ENCODE peak calls at places on chromosomes 3 and 15, in nine cellular contexts. T is prostate gland, D is HCT116, U is spleen, F is GM23338, K is HL-60, I is stomach, M is K562, N is esophagus muscularis mucosa. L is an unnamed sample. For H3K27me3, the result is how much of the 10 kb centered on the place peaks cover.

GRCh38 chr3:34183581-34184313 is 385.3 kb downstream of the PDCD6IP start:
- DNase-seq in D (no peak), U (no peak), I (no peak), M (no peak), T (no peak), K (no peak), F (no peak), N (no peak), L (no peak)

GRCh38 chr3:176927280-176927679 is 270.0 kb downstream of the TBL1XR1 start:
- DNase-seq in T (no peak), I (no peak), K (no peak), M (no peak), D (no peak), U (no peak), F (no peak), N (no peak), L (no peak)

GRCh38 chr3:134885877-134886621 is 91.0 kb downstream of the EPHB1 start:
- DNase-seq in N (no peak), U (peak), M (no peak), K (no peak), T (no peak), F (peak), I (no peak), D (no peak), L (no peak)

GRCh38 chr3:42161050-42161935 is 70.1 kb downstream of the TRAK1 start:
- DNase-seq in I (no peak), M (no peak), U (no peak), K (no peak), N (no peak), F (peak), D (no peak), T (no peak), L (no peak)

GRCh38 chr15:86772369-86773059 is 692.8 kb downstream of the AGBL1 start:
- DNase-seq in M (no peak), T (no peak), U (no peak), K (no peak), F (no peak), N (no peak), I (no peak), D (no peak), L (no peak)

GRCh38 chr3:153756816-153757215 is 364.4 kb upstream of the ARHGEF26 start:
- DNase-seq in T (no peak), I (no peak), K (no peak), M (no peak), F (no peak), D (no peak), U (no peak), N (no peak), L (no peak)

GRCh38 chr15:63938486-63939061 is 104.8 kb upstream of the HERC1 start:
- DNase-seq in T (no peak), M (no peak), F (no peak), U (no peak), D (no peak), N (no peak), K (no peak), I (no peak), L (no peak)

GRCh38 chr3:16587703-16588070 is 17.5 kb downstream of the DAZL start:
- DNase-seq in F (no peak), U (no peak), N (no peak), T (no peak), K (no peak), D (no peak), M (no peak), I (no peak), L (no peak)

GRCh38 chr15:45628136-45628535 is 6.7 kb upstream of the SQOR start:
- DNase-seq in U (no peak), D (no peak), K (no peak), T (no peak), I (no peak), N (no peak), M (no peak), F (no peak), L (no peak)
- TF ChIP-seq POLR2AphosphoS5 in U (no peak), D (no peak), K (no peak), T (no peak), I (no peak), N (no peak), M (no peak), F (no peak), L (no peak)

GRCh38 chr3:113532698-113533533 is 561 bp downstream of the SIDT1 start:
- DNase-seq in M (no peak), I (peak), U (peak), D (no peak), T (peak), F (peak), K (no peak), N (no peak), L (no peak)
- TF ChIP-seq CTCF in M (no peak), I (no peak), U (no peak), D (no peak), T (no peak), F (no peak), K (no peak), N (no peak), L (no peak)

DNA sequence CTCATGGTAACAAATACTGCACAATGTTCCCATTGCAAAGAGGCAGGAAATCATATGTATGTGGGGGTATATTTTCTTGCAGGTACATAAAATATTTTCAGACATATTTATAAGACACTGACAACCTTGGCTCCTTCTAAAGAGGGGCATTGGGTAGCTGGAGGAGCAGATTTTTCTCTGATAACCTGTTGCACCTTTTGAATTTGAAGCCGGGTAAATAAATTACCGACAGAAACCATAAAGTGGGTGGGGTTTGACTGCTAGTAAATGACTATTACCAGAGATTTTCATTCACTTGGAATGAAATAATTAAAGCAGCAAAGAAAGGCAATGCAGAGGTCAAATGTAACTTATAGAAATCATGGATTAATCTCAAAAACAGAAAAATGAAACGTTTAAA is 19.2 kb downstream of the LHFPL4 start:
- DNase-seq in F (no peak), D (no peak), T (no peak), U (no peak), I (no peak), M (no peak), N (no peak), K (no peak), L (no peak)
- H3K27me3 ChIP-seq in F (under half), D (under half), T (under half), U (under half), I (under half), M (under half), N (under half), K (under half), L (under half)

GRCh38 chr15:83654379-83655236 is 685 bp downstream of the ADAMTSL3 start:
- DNase-seq in I (peak), D (no peak), U (no peak), N (peak), F (peak), T (peak), M (no peak), K (no peak), L (no peak)
- TF ChIP-seq POLR2AphosphoS5 in I (no peak), D (no peak), U (no peak), N (no peak), F (no peak), T (no peak), M (no peak), K (no peak), L (no peak)

GRCh38 chr3:148379763-148380162 is 317.9 kb upstream of the AGTR1 start:
- DNase-seq in D (peak), T (peak), K (no peak), M (no peak), U (no peak), I (no peak), F (peak), N (no peak), L (no peak)
- TF ChIP-seq CTCF in D (peak), T (no peak), K (no peak), M (no peak), U (no peak), I (peak), F (peak), N (peak), L (no peak)

GRCh38 chr15:90716976-90717821 is at the start of gene BLM:
- DNase-seq in M (peak), N (peak), D (peak), K (peak), I (peak), T (peak), F (peak), U (peak), L (peak)
- H3K27me3 ChIP-seq in M (under half), N (under half), D (under half), K (under half), I (under half), T (under half), F (under half), U (under half), L (under half)

GRCh38 chr3:49492969-49493368 is 22.9 kb downstream of the DAG1 start:
- DNase-seq in F (no peak), T (no peak), M (no peak), U (no peak), I (no peak), K (no peak), D (no peak), N (no peak), L (no peak)

GRCh38 chr3:49495016-49495415 is 24.9 kb downstream of the DAG1 start:
- DNase-seq in N (no peak), U (no peak), I (no peak), D (no peak), K (no peak), T (no peak), M (no peak), F (no peak), L (no peak)

GRCh38 chr3:49498239-49498638 is 28.2 kb downstream of the DAG1 start:
- DNase-seq in N (no peak), K (no peak), U (no peak), M (no peak), T (no peak), D (no peak), F (no peak), I (no peak), L (no peak)

GRCh38 chr3:49489247-49489646 is 19.2 kb downstream of the DAG1 start:
- DNase-seq in I (no peak), F (no peak), U (peak), M (no peak), D (no peak), T (no peak), K (no peak), N (no peak), L (no peak)

GRCh38 chr3:49493901-49494300 is 23.8 kb downstream of the DAG1 start:
- DNase-seq in N (no peak), F (no peak), U (no peak), T (no peak), M (no peak), D (no peak), I (no peak), K (no peak), L (no peak)
- TF ChIP-seq POLR2AphosphoS5 in N (no peak), F (no peak), U (no peak), T (no peak), M (no peak), D (no peak), I (no peak), K (no peak), L (no peak)

DNA sequence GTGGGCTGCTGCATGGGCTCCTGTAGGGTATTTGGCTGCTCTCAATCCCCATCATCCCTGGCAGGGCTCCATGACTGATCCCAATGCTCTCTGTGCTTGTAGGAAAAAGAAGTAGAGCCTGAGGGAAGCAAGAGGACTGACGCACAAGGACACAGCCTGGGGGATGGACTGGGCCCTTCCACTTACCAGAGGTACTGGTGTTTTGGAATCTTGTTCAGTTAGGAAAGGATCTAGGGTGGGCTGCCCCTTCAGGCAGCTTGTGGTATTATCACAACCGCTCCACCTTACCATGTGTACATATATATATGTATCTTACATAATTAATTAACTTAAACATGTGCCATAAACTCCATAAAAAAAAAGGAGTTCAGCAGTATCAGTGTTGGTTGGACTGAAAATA is 1.3 kb downstream of the SLC28A2 start:
- DNase-seq in D (no peak), M (peak), N (no peak), F (peak), I (no peak), T (no peak), U (no peak), K (no peak), L (no peak)
- TF ChIP-seq CTCF in D (no peak), M (peak), N (no peak), F (peak), I (no peak), T (no peak), U (no peak), K (peak), L (no peak)